ENCODE peak calls at places on chromosomes 2 and 18, in four cellular contexts. One of them, this sample, is unnamed.

GRCh38 chr2:240840435-240841060 is 20.5 kb upstream of the KIF1A start:
- DNase-seq in K562: peak
- DNase-seq in Panc1: peak
- DNase-seq in suprapubic skin: no peak
- DNase-seq in this sample: peak

GRCh38 chr2:162106146-162106551 is 32.1 kb upstream of the DPP4 start:
- DNase-seq in suprapubic skin: no peak
- DNase-seq in K562: no peak
- DNase-seq in Panc1: no peak
- DNase-seq in this sample: no peak

GRCh38 chr2:114119846-114120348 is 230.0 kb downstream of the ACTR3 start:
- DNase-seq in Panc1: no peak
- DNase-seq in K562: peak
- DNase-seq in suprapubic skin: no peak
- DNase-seq in this sample: no peak

GRCh38 chr2:165648826-165649225 is 145.2 kb downstream of the GALNT3 start:
- DNase-seq in suprapubic skin: no peak
- DNase-seq in K562: no peak
- DNase-seq in Panc1: no peak
- DNase-seq in this sample: no peak

GRCh38 chr18:45974088-45974536 is 7.0 kb upstream of the EPG5 start:
- DNase-seq in Panc1: no peak
- DNase-seq in K562: peak
- DNase-seq in suprapubic skin: no peak
- DNase-seq in this sample: peak

GRCh38 chr2:237181844-237182243 is 96.2 kb downstream of the COPS8 start:
- DNase-seq in suprapubic skin: no peak
- DNase-seq in Panc1: no peak
- DNase-seq in K562: no peak
- DNase-seq in this sample: no peak

GRCh38 chr2:29580223-29580622 is 341.2 kb downstream of the ALK start:
- DNase-seq in Panc1: no peak
- DNase-seq in suprapubic skin: no peak
- DNase-seq in K562: no peak
- DNase-seq in this sample: no peak

GRCh38 chr2:54483426-54483825 is 27.3 kb downstream of the SPTBN1 start:
- DNase-seq in K562: no peak
- DNase-seq in Panc1: no peak
- DNase-seq in suprapubic skin: no peak
- DNase-seq in this sample: no peak

GRCh38 chr2:48339451-48339850 is 190.5 kb upstream of the STON1 start:
- DNase-seq in suprapubic skin: no peak
- DNase-seq in Panc1: no peak
- DNase-seq in K562: no peak
- DNase-seq in this sample: no peak

GRCh38 chr2:159188449-159188848 is 98.1 kb downstream of the WDSUB1 start:
- DNase-seq in Panc1: no peak
- DNase-seq in suprapubic skin: no peak
- DNase-seq in K562: no peak
- DNase-seq in this sample: no peak

GRCh38 chr2:170434900-170435640 is 257.1 kb downstream of the MYO3B start:
- DNase-seq in suprapubic skin: no peak
- DNase-seq in K562: no peak
- DNase-seq in Panc1: no peak
- DNase-seq in this sample: peak

GRCh38 chr2:60461421-60462108 is 91.9 kb downstream of the BCL11A start:
- DNase-seq in Panc1: no peak
- DNase-seq in K562: no peak
- DNase-seq in suprapubic skin: no peak
- DNase-seq in this sample: no peak

GRCh38 chr2:37590119-37590571 is 81.3 kb downstream of the CDC42EP3 start:
- DNase-seq in suprapubic skin: no peak
- DNase-seq in K562: no peak
- DNase-seq in Panc1: no peak
- DNase-seq in this sample: no peak

GRCh38 chr2:17373041-17373440 is 145.2 kb downstream of the RAD51AP2 start:
- DNase-seq in suprapubic skin: no peak
- DNase-seq in Panc1: no peak
- DNase-seq in K562: no peak
- DNase-seq in this sample: no peak

GRCh38 chr2:231425291-231425810 is 29.8 kb downstream of the B3GNT7 start:
- DNase-seq in K562: no peak
- DNase-seq in Panc1: no peak
- DNase-seq in suprapubic skin: no peak
- DNase-seq in this sample: no peak

GRCh38 chr2:165070089-165070488 is 114.8 kb upstream of the SLC38A11 start:
- DNase-seq in Panc1: no peak
- DNase-seq in suprapubic skin: no peak
- DNase-seq in K562: no peak
- DNase-seq in this sample: no peak

GRCh38 chr2:30990176-30990575 is 148.1 kb downstream of the GALNT14 start:
- DNase-seq in Panc1: no peak
- DNase-seq in K562: no peak
- DNase-seq in suprapubic skin: no peak
- DNase-seq in this sample: no peak

GRCh38 chr2:12716250-12717190 is at the start of gene TRIB2:
- DNase-seq in suprapubic skin: peak
- DNase-seq in Panc1: no peak
- DNase-seq in K562: peak
- DNase-seq in this sample: peak

GRCh38 chr2:37833420-37833819 is 91.7 kb upstream of the RMDN2 start:
- DNase-seq in K562: no peak
- DNase-seq in Panc1: no peak
- DNase-seq in suprapubic skin: no peak
- DNase-seq in this sample: peak

GRCh38 chr2:240713928-240714746 is 22.5 kb downstream of the AQP12A start:
- DNase-seq in suprapubic skin: no peak
- DNase-seq in K562: no peak
- DNase-seq in Panc1: no peak
- DNase-seq in this sample: no peak

GRCh38 chr2:148130571-148130970 is 109.7 kb downstream of the MBD5 start:
- DNase-seq in K562: no peak
- DNase-seq in suprapubic skin: no peak
- DNase-seq in Panc1: no peak
- DNase-seq in this sample: no peak

GRCh38 chr18:57397440-57397839 is 37.7 kb upstream of the ONECUT2 start:
- DNase-seq in Panc1: peak
- DNase-seq in suprapubic skin: no peak
- DNase-seq in K562: no peak
- DNase-seq in this sample: no peak

GRCh38 chr2:173264603-173265366 is 89.9 kb upstream of the CDCA7 start:
- DNase-seq in Panc1: no peak
- DNase-seq in K562: peak
- DNase-seq in suprapubic skin: no peak
- DNase-seq in this sample: peak

GRCh38 chr2:109720379-109721116 is 73.6 kb upstream of the RGPD5 start:
- DNase-seq in suprapubic skin: peak
- DNase-seq in Panc1: no peak
- DNase-seq in K562: no peak
- DNase-seq in this sample: no peak

GRCh38 chr2:81645750-81646301 is 1341.3 kb upstream of the LRRTM1 start:
- DNase-seq in suprapubic skin: no peak
- DNase-seq in K562: no peak
- DNase-seq in Panc1: no peak
- DNase-seq in this sample: no peak

GRCh38 chr2:225735844-225736243 is 336.3 kb downstream of the NYAP2 start:
- DNase-seq in K562: no peak
- DNase-seq in Panc1: peak
- DNase-seq in suprapubic skin: no peak
- DNase-seq in this sample: no peak

GRCh38 chr2:20428717-20429490 is 18.0 kb upstream of the RHOB start:
- DNase-seq in K562: no peak
- DNase-seq in suprapubic skin: no peak
- DNase-seq in Panc1: no peak
- DNase-seq in this sample: no peak

GRCh38 chr2:182587831-182588230 is 128.2 kb upstream of the DNAJC10 start:
- DNase-seq in suprapubic skin: no peak
- DNase-seq in Panc1: no peak
- DNase-seq in K562: no peak
- DNase-seq in this sample: no peak

GRCh38 chr2:289362-290089 is 1.6 kb upstream of the ALKAL2 start:
- DNase-seq in Panc1: no peak
- DNase-seq in K562: peak
- DNase-seq in suprapubic skin: peak
- DNase-seq in this sample: peak

GRCh38 chr2:181916726-181917377 is 25.3 kb downstream of the ITPRID2 start:
- DNase-seq in K562: no peak
- DNase-seq in suprapubic skin: no peak
- DNase-seq in Panc1: peak
- DNase-seq in this sample: no peak

GRCh38 chr2:134934641-134935040 is 16.0 kb downstream of the CCNT2 start:
- DNase-seq in Panc1: no peak
- DNase-seq in suprapubic skin: no peak
- DNase-seq in K562: no peak
- DNase-seq in this sample: no peak

GRCh38 chr2:24793752-24794477 is 690 bp downstream of the CENPO start:
- DNase-seq in Panc1: no peak
- DNase-seq in suprapubic skin: no peak
- DNase-seq in K562: peak
- DNase-seq in this sample: peak

GRCh38 chr18:48345596-48345995 is 63.6 kb downstream of the ZBTB7C start:
- DNase-seq in K562: no peak
- DNase-seq in suprapubic skin: peak
- DNase-seq in Panc1: no peak
- DNase-seq in this sample: no peak

GRCh38 chr2:151350579-151351195 is 6.7 kb upstream of the TNFAIP6 start:
- DNase-seq in suprapubic skin: no peak
- DNase-seq in Panc1: no peak
- DNase-seq in K562: no peak
- DNase-seq in this sample: no peak

GRCh38 chr2:187994464-187995331 is 297.0 kb upstream of the GULP1 start:
- DNase-seq in Panc1: no peak
- DNase-seq in suprapubic skin: no peak
- DNase-seq in K562: no peak
- DNase-seq in this sample: no peak

GRCh38 chr18:36095936-36096519 is 28.7 kb upstream of the RPRD1A start:
- DNase-seq in K562: peak
- DNase-seq in suprapubic skin: no peak
- DNase-seq in Panc1: peak
- DNase-seq in this sample: peak
- TF ChIP-seq CTCF in K562: peak
- TF ChIP-seq CTCF in suprapubic skin: peak
- TF ChIP-seq CTCF in Panc1: peak
- TF ChIP-seq CTCF in this sample: no peak

GRCh38 chr2:75133621-75134020 is 65.7 kb downstream of the TACR1 start:
- DNase-seq in Panc1: no peak
- DNase-seq in suprapubic skin: no peak
- DNase-seq in K562: no peak
- DNase-seq in this sample: no peak

GRCh38 chr2:75134802-75135201 is 64.5 kb downstream of the TACR1 start:
- DNase-seq in suprapubic skin: no peak
- DNase-seq in Panc1: no peak
- DNase-seq in K562: no peak
- DNase-seq in this sample: no peak

GRCh38 chr2:75136001-75136400 is 63.3 kb downstream of the TACR1 start:
- DNase-seq in K562: no peak
- DNase-seq in suprapubic skin: no peak
- DNase-seq in Panc1: no peak
- DNase-seq in this sample: no peak

DNA sequence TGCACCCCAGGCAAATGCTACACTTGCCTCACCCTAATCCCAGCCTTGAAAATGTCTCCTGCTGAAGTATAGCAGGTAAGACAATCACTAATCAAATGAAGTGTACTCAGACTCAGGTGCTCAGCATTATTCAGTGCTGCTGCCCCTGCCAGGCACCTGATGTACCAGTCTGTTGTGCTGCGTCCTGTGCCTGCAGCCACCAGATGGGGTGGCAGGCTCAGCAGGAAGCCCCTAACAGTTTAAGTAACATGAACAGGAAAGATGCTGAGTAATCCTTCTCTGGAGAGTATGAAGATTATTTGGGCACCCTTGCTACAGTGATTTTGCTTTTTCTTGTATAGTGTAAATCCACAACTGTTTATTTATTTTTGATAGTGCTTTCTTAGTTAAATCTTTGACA is 69.1 kb downstream of the TACR1 start:
- DNase-seq in K562: no peak
- DNase-seq in Panc1: no peak
- DNase-seq in suprapubic skin: no peak
- DNase-seq in this sample: no peak
- TF ChIP-seq CTCF in K562: no peak
- TF ChIP-seq CTCF in Panc1: no peak
- TF ChIP-seq CTCF in suprapubic skin: no peak
- TF ChIP-seq CTCF in this sample: no peak

DNA sequence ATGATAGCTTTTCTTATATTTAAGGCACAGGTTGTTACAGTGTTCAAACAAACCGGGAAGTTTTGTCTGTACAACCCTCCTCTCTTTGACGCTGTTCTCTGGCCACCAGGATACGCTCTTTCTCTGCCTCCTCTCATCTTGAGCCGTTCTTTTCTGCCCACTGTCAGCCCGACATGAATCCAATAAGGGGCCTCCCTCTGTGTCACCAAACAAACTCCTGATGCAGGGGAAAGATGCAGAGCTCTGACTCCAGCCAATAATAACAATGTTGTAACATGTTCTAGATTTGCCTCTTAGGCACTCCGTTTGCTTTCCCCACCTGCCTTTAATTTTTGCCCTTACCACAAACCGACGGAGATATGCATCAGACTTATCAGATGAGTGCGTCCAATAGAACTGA is 449.3 kb downstream of the SLC4A3 start:
- DNase-seq in K562: no peak
- DNase-seq in Panc1: no peak
- DNase-seq in suprapubic skin: peak
- DNase-seq in this sample: no peak
- TF ChIP-seq CTCF in K562: no peak
- TF ChIP-seq CTCF in Panc1: peak
- TF ChIP-seq CTCF in suprapubic skin: no peak
- TF ChIP-seq CTCF in this sample: no peak

GRCh38 chr18:70433001-70433400 is 144.2 kb downstream of the SOCS6 start:
- DNase-seq in K562: no peak
- DNase-seq in suprapubic skin: no peak
- DNase-seq in Panc1: no peak
- DNase-seq in this sample: no peak

GRCh38 chr18:70426818-70427217 is 138.0 kb downstream of the SOCS6 start:
- DNase-seq in K562: no peak
- DNase-seq in suprapubic skin: no peak
- DNase-seq in Panc1: no peak
- DNase-seq in this sample: no peak

GRCh38 chr18:70430501-70431173 is 141.8 kb downstream of the SOCS6 start:
- DNase-seq in suprapubic skin: no peak
- DNase-seq in Panc1: no peak
- DNase-seq in K562: no peak
- DNase-seq in this sample: no peak

GRCh38 chr18:70429847-70430500 is 141.1 kb downstream of the SOCS6 start:
- DNase-seq in Panc1: no peak
- DNase-seq in suprapubic skin: no peak
- DNase-seq in K562: no peak
- DNase-seq in this sample: no peak

DNA sequence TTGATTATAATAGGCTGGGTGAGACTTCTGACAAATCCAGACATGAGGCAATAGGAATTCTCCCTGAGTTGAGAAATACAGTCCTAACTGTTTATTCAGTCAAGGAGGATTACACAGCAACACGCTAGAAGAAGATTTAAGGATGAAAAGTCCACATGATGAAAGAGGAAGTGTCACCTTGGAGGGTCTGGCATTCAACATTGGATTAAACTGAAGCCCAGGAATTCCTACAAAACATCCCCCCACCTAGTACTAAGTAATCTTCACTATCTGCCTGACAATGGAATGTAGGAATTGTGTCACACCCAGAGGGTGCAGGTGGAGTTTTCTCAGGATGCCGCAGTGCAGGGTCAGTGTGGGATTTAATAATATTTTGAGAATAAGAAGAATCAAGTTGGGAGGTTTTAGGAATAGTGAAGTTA is 142.4 kb downstream of the SOCS6 start:
- DNase-seq in Panc1: no peak
- DNase-seq in suprapubic skin: no peak
- DNase-seq in K562: no peak
- DNase-seq in this sample: no peak
- TF ChIP-seq CTCF in Panc1: no peak
- TF ChIP-seq CTCF in suprapubic skin: no peak
- TF ChIP-seq CTCF in K562: no peak
- TF ChIP-seq CTCF in this sample: no peak